ENCODE peak calls at places on chromosome 12, in ten cellular contexts. I is BE2C; J is GM20000; D is HuH-7; V is A172; S is CD8-positive, alpha-beta T cell; L is activated CD4-positive, alpha-beta memory T cell treated with anti-CD3 and anti-CD28 coated beads for 36 hours; X is EL; P is substantia nigra; Z is left cardiac atrium. O is an unnamed sample.

GRCh38 chr12:123064356-123064755 is 83.9 kb downstream of the ARL6IP4 start:
- DNase-seq in X (no peak), V (no peak), I (no peak), P (no peak), L (no peak), S (no peak), J (no peak), D (no peak), Z (peak; percentile 76), O (no peak)

GRCh38 chr12:73226585-73226984 is 954.4 kb downstream of the TRHDE start:
- DNase-seq in L (no peak), P (no peak), Z (no peak), V (no peak), X (no peak), I (no peak), D (no peak), J (no peak), S (no peak), O (no peak)

GRCh38 chr12:107515446-107515958 is 170.1 kb upstream of the PWP1 start:
- DNase-seq in V (peak; percentile 96), D (no peak), I (no peak), L (peak; percentile 59), S (peak; percentile 18), Z (peak; percentile 68), J (no peak), X (peak; percentile 79), P (no peak), O (peak; percentile 84)

GRCh38 chr12:100668939-100669536 is 95.6 kb downstream of the GAS2L3 start:
- DNase-seq in J (peak; percentile 65), D (peak; percentile 72), I (peak; percentile 88), X (peak; percentile 72), S (peak; percentile 31), L (peak; percentile 67), Z (peak; percentile 65), P (no peak), V (peak; percentile 66), O (peak; percentile 85)

GRCh38 chr12:45713108-45713507 is 16.4 kb upstream of the ARID2 start:
- DNase-seq in P (no peak), X (peak; percentile 17), L (no peak), D (no peak), J (no peak), V (no peak), Z (no peak), S (no peak), I (no peak), O (no peak)

GRCh38 chr12:81075539-81075938 is 2.3 kb upstream of the ACSS3 start:
- DNase-seq in J (no peak), D (no peak), L (no peak), S (no peak), P (no peak), X (no peak), V (no peak), I (no peak), Z (no peak), O (no peak)

GRCh38 chr12:1875608-1876007 is 42.8 kb downstream of the CACNA2D4 start:
- DNase-seq in J (no peak), X (no peak), Z (no peak), I (no peak), D (no peak), S (no peak), V (no peak), L (no peak), P (no peak), O (no peak)

GRCh38 chr12:113874326-113874725 is 91.8 kb downstream of the RBM19 start:
- DNase-seq in Z (no peak), I (no peak), D (no peak), V (no peak), X (no peak), L (no peak), J (no peak), P (no peak), S (no peak), O (no peak)

GRCh38 chr12:5521456-5522325 is 89.8 kb downstream of the NTF3 start:
- DNase-seq in P (no peak), Z (no peak), J (no peak), V (no peak), I (no peak), D (no peak), X (no peak), L (no peak), S (no peak), O (no peak)

GRCh38 chr12:124403273-124403672 is 108.4 kb downstream of the RFLNA start:
- DNase-seq in V (no peak), L (no peak), I (no peak), J (no peak), P (no peak), Z (peak; percentile 83), S (no peak), X (no peak), D (no peak), O (no peak)

GRCh38 chr12:56721721-56722120 is 3.4 kb downstream of the NACA start:
- DNase-seq in P (no peak), V (no peak), X (no peak), J (no peak), I (no peak), L (no peak), D (no peak), Z (no peak), S (no peak), O (no peak)

GRCh38 chr12:125435871-125436270 is 370.6 kb downstream of the AACS start:
- DNase-seq in I (no peak), V (no peak), S (no peak), Z (no peak), X (no peak), J (no peak), D (no peak), P (no peak), L (no peak), O (no peak)